ENCODE peak calls at places on chromosome 2, in six cellular contexts. I, J, G, M, P and L are unnamed samples.

GRCh38 chr2:221255862-221256261 is 316.2 kb downstream of the EPHA4 start:
- DNase-seq in I (no peak), J (no peak), G (no peak), M (no peak), P (no peak), L (no peak)

GRCh38 chr2:190446193-190446592 is 38.0 kb downstream of the MFSD6 start:
- DNase-seq in I (no peak), J (no peak), G (no peak), M (no peak), P (no peak), L (no peak)

GRCh38 chr2:229927817-229928321 is 5.6 kb downstream of the FBXO36 start:
- DNase-seq in I (no peak), J (no peak), G (no peak), M (no peak), P (no peak), L (no peak)

GRCh38 chr2:189350515-189351209 is 90.6 kb upstream of the WDR75 start:
- DNase-seq in I (no peak), J (no peak), G (no peak), M (no peak), P (no peak), L (no peak)

GRCh38 chr2:14628906-14629305 is 3.6 kb upstream of the LRATD1 start:
- DNase-seq in I (no peak), J (no peak), G (no peak), M (no peak), P (no peak), L (no peak)

GRCh38 chr2:241103176-241103595 is 1.1 kb upstream of the MTERF4 start:
- DNase-seq in I (no peak), J (no peak), G (no peak), M (no peak), P (no peak), L (no peak)

GRCh38 chr2:65231892-65232477 is 4.4 kb downstream of the ACTR2 start:
- DNase-seq in I (peak), J (no peak), G (no peak), M (no peak), P (no peak), L (no peak)

GRCh38 chr2:203740741-203741363 is 34.4 kb downstream of the CD28 start:
- DNase-seq in I (no peak), J (no peak), G (no peak), M (no peak), P (no peak), L (no peak)

GRCh38 chr2:12620759-12621158 is 96.0 kb upstream of the TRIB2 start:
- DNase-seq in I (no peak), J (no peak), G (no peak), M (no peak), P (no peak), L (no peak)

GRCh38 chr2:126756125-126756524 is 100.2 kb downstream of the GYPC start:
- DNase-seq in I (no peak), J (no peak), G (no peak), M (no peak), P (no peak), L (no peak)

GRCh38 chr2:205731521-205731965 is 49.2 kb downstream of the NRP2 start:
- DNase-seq in I (peak), J (no peak), G (no peak), M (no peak), P (no peak), L (no peak)

GRCh38 chr2:212539145-212539880 is 711 bp upstream of the ERBB4 start:
- DNase-seq in I (no peak), J (no peak), G (peak), M (peak), P (peak), L (no peak)